ENCODE peak calls at places on chromosome 6, in five cellular contexts. One of them, this sample, is unnamed.

GRCh38 chr6:157798851-157799250 is 24.2 kb upstream of the SNX9 start:
- DNase-seq in endothelial cell: no peak
- DNase-seq in nephron progenitor cell: no peak
- DNase-seq in ovary: no peak
- DNase-seq in coronary artery: no peak
- DNase-seq in this sample: no peak

GRCh38 chr6:41545703-41546474 is at the start of gene FOXP4:
- DNase-seq in coronary artery: peak; percentile 93
- DNase-seq in nephron progenitor cell: peak; percentile 88
- DNase-seq in ovary: peak; percentile 91
- DNase-seq in endothelial cell: peak; percentile 74
- DNase-seq in this sample: peak; percentile 77

GRCh38 chr6:27592107-27592480 is 119.2 kb upstream of the ZNF184 start:
- DNase-seq in coronary artery: no peak
- DNase-seq in nephron progenitor cell: peak; percentile 27
- DNase-seq in ovary: no peak
- DNase-seq in endothelial cell: no peak
- DNase-seq in this sample: no peak

GRCh38 chr6:88650029-88650619 is 313.3 kb downstream of the RNGTT start:
- DNase-seq in ovary: no peak
- DNase-seq in nephron progenitor cell: no peak
- DNase-seq in endothelial cell: no peak
- DNase-seq in coronary artery: no peak
- DNase-seq in this sample: no peak

GRCh38 chr6:143401060-143401426 is 49.5 kb downstream of the ADAT2 start:
- DNase-seq in nephron progenitor cell: no peak
- DNase-seq in ovary: no peak
- DNase-seq in endothelial cell: no peak
- DNase-seq in coronary artery: no peak
- DNase-seq in this sample: no peak

GRCh38 chr6:37630281-37630799 is 67.3 kb downstream of the MDGA1 start:
- DNase-seq in nephron progenitor cell: no peak
- DNase-seq in ovary: no peak
- DNase-seq in coronary artery: no peak
- DNase-seq in endothelial cell: no peak
- DNase-seq in this sample: no peak

GRCh38 chr6:129252377-129253071 is 369.6 kb downstream of the LAMA2 start:
- DNase-seq in endothelial cell: no peak
- DNase-seq in nephron progenitor cell: no peak
- DNase-seq in ovary: no peak
- DNase-seq in coronary artery: no peak
- DNase-seq in this sample: no peak

GRCh38 chr6:88823998-88824397 is 139.4 kb downstream of the RNGTT start:
- DNase-seq in coronary artery: no peak
- DNase-seq in endothelial cell: no peak
- DNase-seq in nephron progenitor cell: no peak
- DNase-seq in ovary: no peak
- DNase-seq in this sample: no peak

GRCh38 chr6:125357515-125358256 is 55.9 kb upstream of the HDDC2 start:
- DNase-seq in ovary: no peak
- DNase-seq in nephron progenitor cell: no peak
- DNase-seq in endothelial cell: no peak
- DNase-seq in coronary artery: no peak
- DNase-seq in this sample: no peak

GRCh38 chr6:136696238-136696637 is 96.0 kb downstream of the MAP3K5 start:
- DNase-seq in endothelial cell: no peak
- DNase-seq in ovary: peak; percentile 73
- DNase-seq in coronary artery: no peak
- DNase-seq in nephron progenitor cell: no peak
- DNase-seq in this sample: no peak

GRCh38 chr6:112253505-112253841 is 894 bp downstream of the LAMA4 start:
- DNase-seq in nephron progenitor cell: no peak
- DNase-seq in endothelial cell: no peak
- DNase-seq in coronary artery: no peak
- DNase-seq in ovary: no peak
- DNase-seq in this sample: no peak

GRCh38 chr6:7899046-7899888 is 11.3 kb downstream of the TXNDC5 start:
- DNase-seq in coronary artery: no peak
- DNase-seq in endothelial cell: no peak
- DNase-seq in nephron progenitor cell: no peak
- DNase-seq in ovary: no peak
- DNase-seq in this sample: no peak

GRCh38 chr6:157673596-157673995 is 149.4 kb upstream of the SNX9 start:
- DNase-seq in nephron progenitor cell: peak; percentile 21
- DNase-seq in coronary artery: no peak
- DNase-seq in endothelial cell: no peak
- DNase-seq in ovary: no peak
- DNase-seq in this sample: no peak

GRCh38 chr6:122289721-122290501 is 109.5 kb upstream of the HSF2 start:
- DNase-seq in coronary artery: no peak
- DNase-seq in ovary: no peak
- DNase-seq in endothelial cell: peak; percentile 4
- DNase-seq in nephron progenitor cell: no peak
- DNase-seq in this sample: no peak

GRCh38 chr6:44662461-44663121 is 275.1 kb downstream of the CDC5L start:
- DNase-seq in nephron progenitor cell: no peak
- DNase-seq in coronary artery: no peak
- DNase-seq in endothelial cell: no peak
- DNase-seq in ovary: no peak
- DNase-seq in this sample: no peak

GRCh38 chr6:26273673-26274595 is 91.1 kb upstream of the BTN3A2 start:
- DNase-seq in coronary artery: no peak
- DNase-seq in nephron progenitor cell: no peak
- DNase-seq in endothelial cell: no peak
- DNase-seq in ovary: no peak
- DNase-seq in this sample: no peak

GRCh38 chr6:159758031-159759001 is 3.5 kb upstream of the ACAT2 start:
- DNase-seq in nephron progenitor cell: no peak
- DNase-seq in ovary: no peak
- DNase-seq in coronary artery: no peak
- DNase-seq in endothelial cell: no peak
- DNase-seq in this sample: no peak

GRCh38 chr6:163780993-163781392 is 366.5 kb downstream of the QKI start:
- DNase-seq in ovary: no peak
- DNase-seq in endothelial cell: no peak
- DNase-seq in coronary artery: no peak
- DNase-seq in nephron progenitor cell: peak; percentile 50
- DNase-seq in this sample: no peak

GRCh38 chr6:139523986-139524385 is 149.5 kb upstream of the CITED2 start:
- DNase-seq in nephron progenitor cell: no peak
- DNase-seq in ovary: no peak
- DNase-seq in coronary artery: no peak
- DNase-seq in endothelial cell: no peak
- DNase-seq in this sample: no peak

GRCh38 chr6:132819405-132820145 is 5.2 kb downstream of the RPS12 start:
- DNase-seq in ovary: no peak
- DNase-seq in nephron progenitor cell: no peak
- DNase-seq in coronary artery: no peak
- DNase-seq in endothelial cell: no peak
- DNase-seq in this sample: no peak

GRCh38 chr6:26501482-26501986 is 1.4 kb downstream of the BTN1A1 start:
- DNase-seq in ovary: no peak
- DNase-seq in nephron progenitor cell: peak; percentile 51
- DNase-seq in endothelial cell: peak; percentile 30
- DNase-seq in coronary artery: no peak
- DNase-seq in this sample: no peak

GRCh38 chr6:93416575-93417420 is 2.6 kb downstream of the EPHA7 start:
- DNase-seq in endothelial cell: peak; percentile 53
- DNase-seq in nephron progenitor cell: peak; percentile 69
- DNase-seq in coronary artery: no peak
- DNase-seq in ovary: peak; percentile 29
- DNase-seq in this sample: peak; percentile 19

GRCh38 chr6:71496018-71496800 is 207.6 kb downstream of the OGFRL1 start:
- DNase-seq in nephron progenitor cell: no peak
- DNase-seq in coronary artery: no peak
- DNase-seq in ovary: no peak
- DNase-seq in endothelial cell: no peak
- DNase-seq in this sample: no peak

GRCh38 chr6:111596784-111597183 is 8.9 kb downstream of the TRAF3IP2 start:
- DNase-seq in endothelial cell: no peak
- DNase-seq in coronary artery: no peak
- DNase-seq in ovary: no peak
- DNase-seq in nephron progenitor cell: no peak
- DNase-seq in this sample: no peak

GRCh38 chr6:158785036-158785435 is 34.1 kb downstream of the EZR start:
- DNase-seq in coronary artery: no peak
- DNase-seq in ovary: no peak
- DNase-seq in endothelial cell: no peak
- DNase-seq in nephron progenitor cell: no peak
- DNase-seq in this sample: no peak

GRCh38 chr6:119270545-119270944 is 79.0 kb downstream of the MAN1A1 start:
- DNase-seq in nephron progenitor cell: no peak
- DNase-seq in coronary artery: no peak
- DNase-seq in ovary: no peak
- DNase-seq in endothelial cell: no peak
- DNase-seq in this sample: no peak

GRCh38 chr6:137349856-137350830 is 131.0 kb upstream of the IFNGR1 start:
- DNase-seq in endothelial cell: no peak
- DNase-seq in ovary: no peak
- DNase-seq in coronary artery: no peak
- DNase-seq in nephron progenitor cell: no peak
- DNase-seq in this sample: no peak

GRCh38 chr6:53043626-53044025 is 21.6 kb upstream of the FBXO9 start:
- DNase-seq in coronary artery: no peak
- DNase-seq in endothelial cell: no peak
- DNase-seq in nephron progenitor cell: no peak
- DNase-seq in ovary: no peak
- DNase-seq in this sample: no peak

GRCh38 chr6:122610690-122611455 is 668 bp downstream of the PKIB start:
- DNase-seq in coronary artery: peak; percentile 74
- DNase-seq in endothelial cell: peak; percentile 10
- DNase-seq in nephron progenitor cell: peak; percentile 55
- DNase-seq in ovary: no peak
- DNase-seq in this sample: peak; percentile 35

DNA sequence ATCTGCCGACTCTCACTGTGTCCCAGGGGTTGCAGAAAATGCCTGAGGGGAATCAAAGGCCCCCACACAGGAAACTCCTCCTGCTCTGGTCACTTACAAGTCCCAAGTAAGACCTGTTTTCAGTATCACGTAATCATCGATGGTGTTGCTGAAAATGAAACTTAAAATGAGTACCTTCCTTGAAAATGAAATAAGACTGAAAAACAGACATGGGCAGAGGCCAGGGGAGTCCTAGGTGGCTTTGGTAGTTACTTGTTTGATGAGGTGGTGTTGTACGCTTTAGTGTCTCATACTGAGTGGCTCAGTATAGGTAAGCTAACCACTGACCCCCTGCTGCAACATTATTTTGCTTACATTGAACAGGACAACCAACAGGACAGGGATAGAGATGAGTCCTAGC is 43.0 kb upstream of the SYNCRIP start:
- DNase-seq in endothelial cell: no peak
- DNase-seq in ovary: no peak
- DNase-seq in nephron progenitor cell: no peak
- DNase-seq in coronary artery: no peak
- DNase-seq in this sample: no peak
- TF ChIP-seq CTCF in endothelial cell: no peak
- TF ChIP-seq CTCF in ovary: no peak
- TF ChIP-seq CTCF in nephron progenitor cell: no peak
- TF ChIP-seq CTCF in coronary artery: no peak
- TF ChIP-seq CTCF in this sample: no peak

GRCh38 chr6:148590881-148591280 is 155.9 kb upstream of the UST start:
- DNase-seq in endothelial cell: no peak
- DNase-seq in coronary artery: no peak
- DNase-seq in nephron progenitor cell: no peak
- DNase-seq in ovary: no peak
- DNase-seq in this sample: no peak

GRCh38 chr6:148593130-148593812 is 153.6 kb upstream of the UST start:
- DNase-seq in ovary: no peak
- DNase-seq in endothelial cell: no peak
- DNase-seq in coronary artery: no peak
- DNase-seq in nephron progenitor cell: no peak
- DNase-seq in this sample: no peak

GRCh38 chr6:148591656-148592055 is 155.2 kb upstream of the UST start:
- DNase-seq in nephron progenitor cell: no peak
- DNase-seq in ovary: no peak
- DNase-seq in coronary artery: no peak
- DNase-seq in endothelial cell: no peak
- DNase-seq in this sample: no peak

GRCh38 chr6:148595550-148595949 is 151.3 kb upstream of the UST start:
- DNase-seq in coronary artery: no peak
- DNase-seq in nephron progenitor cell: no peak
- DNase-seq in ovary: no peak
- DNase-seq in endothelial cell: no peak
- DNase-seq in this sample: no peak

GRCh38 chr6:148593813-148594170 is 153.0 kb upstream of the UST start:
- DNase-seq in nephron progenitor cell: no peak
- DNase-seq in coronary artery: no peak
- DNase-seq in endothelial cell: no peak
- DNase-seq in ovary: no peak
- DNase-seq in this sample: no peak
- TF ChIP-seq CTCF in nephron progenitor cell: no peak
- TF ChIP-seq CTCF in coronary artery: no peak
- TF ChIP-seq CTCF in endothelial cell: no peak
- TF ChIP-seq CTCF in ovary: no peak
- TF ChIP-seq CTCF in this sample: no peak

GRCh38 chr6:20312581-20312980 is 89.1 kb upstream of the E2F3 start:
- DNase-seq in nephron progenitor cell: no peak
- DNase-seq in coronary artery: no peak
- DNase-seq in endothelial cell: no peak
- DNase-seq in ovary: no peak
- DNase-seq in this sample: no peak

GRCh38 chr6:20317430-20317829 is 84.2 kb upstream of the E2F3 start:
- DNase-seq in ovary: no peak
- DNase-seq in nephron progenitor cell: no peak
- DNase-seq in endothelial cell: no peak
- DNase-seq in coronary artery: no peak
- DNase-seq in this sample: no peak

GRCh38 chr6:20313960-20314530 is 87.6 kb upstream of the E2F3 start:
- DNase-seq in coronary artery: no peak
- DNase-seq in ovary: no peak
- DNase-seq in nephron progenitor cell: no peak
- DNase-seq in endothelial cell: no peak
- DNase-seq in this sample: no peak

GRCh38 chr6:20313086-20313485 is 88.6 kb upstream of the E2F3 start:
- DNase-seq in endothelial cell: no peak
- DNase-seq in ovary: no peak
- DNase-seq in nephron progenitor cell: no peak
- DNase-seq in coronary artery: no peak
- DNase-seq in this sample: no peak

DNA sequence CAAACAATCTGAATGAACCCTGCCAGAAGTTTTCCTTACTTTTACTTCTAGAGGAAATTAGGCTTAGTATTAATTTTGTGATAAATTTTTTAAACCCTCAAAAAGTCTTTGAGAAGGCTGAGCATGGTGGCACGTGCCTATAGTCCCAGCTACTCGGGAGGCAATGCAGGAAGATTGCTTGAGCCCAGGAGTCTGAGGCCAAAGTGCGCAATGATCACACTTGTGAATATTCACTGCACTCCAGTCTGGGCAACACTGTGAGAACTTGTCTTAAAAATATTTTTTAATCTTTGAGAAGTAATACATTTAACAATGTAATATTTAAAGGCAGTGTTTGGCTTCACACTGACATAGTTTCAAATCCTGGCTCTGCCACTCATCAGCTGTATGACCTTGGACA is 86.2 kb upstream of the E2F3 start:
- DNase-seq in endothelial cell: no peak
- DNase-seq in ovary: no peak
- DNase-seq in nephron progenitor cell: no peak
- DNase-seq in coronary artery: no peak
- DNase-seq in this sample: no peak
- TF ChIP-seq CTCF in endothelial cell: no peak
- TF ChIP-seq CTCF in ovary: no peak
- TF ChIP-seq CTCF in nephron progenitor cell: no peak
- TF ChIP-seq CTCF in coronary artery: no peak
- TF ChIP-seq CTCF in this sample: no peak

GRCh38 chr6:90294989-90295853 is 1.4 kb downstream of the BACH2 start:
- DNase-seq in endothelial cell: peak; percentile 42
- DNase-seq in ovary: peak; percentile 43
- DNase-seq in coronary artery: peak; percentile 76
- DNase-seq in nephron progenitor cell: peak; percentile 57
- DNase-seq in this sample: peak; percentile 14
- TF ChIP-seq CTCF in endothelial cell: no peak
- TF ChIP-seq CTCF in ovary: peak; percentile 5
- TF ChIP-seq CTCF in coronary artery: peak; percentile 13
- TF ChIP-seq CTCF in nephron progenitor cell: no peak
- TF ChIP-seq CTCF in this sample: peak; percentile 29